ENCODE peak calls at places on chromosomes 12 and 14, in five cellular contexts. D, I, L, F and N are unnamed samples. For H3K36me3, the result is how much of the 10 kb centered on the place peaks cover.

GRCh38 chr14:56333361-56334279 is 215.4 kb downstream of the PELI2 start:
- DNase-seq in I (no peak), F (no peak), D (peak), L (no peak), N (no peak)

GRCh38 chr14:33958616-33959226 is 7.8 kb upstream of the EGLN3 start:
- DNase-seq in D (no peak), F (no peak), L (no peak), I (no peak), N (no peak)

GRCh38 chr12:95169368-95169767 is 47.9 kb downstream of the FGD6 start:
- DNase-seq in I (no peak), D (peak), L (no peak), F (no peak), N (no peak)

GRCh38 chr14:69818760-69819191 is 21.7 kb upstream of the SLC10A1 start:
- DNase-seq in D (peak), L (peak), I (peak), F (peak), N (peak)

GRCh38 chr12:1122803-1123202 is 131.8 kb downstream of the ERC1 start:
- DNase-seq in L (no peak), I (peak), F (no peak), D (no peak), N (no peak)

GRCh38 chr12:54562720-54563356 is 13.4 kb downstream of the PDE1B start:
- DNase-seq in D (no peak), I (no peak), F (no peak), L (no peak), N (no peak)

GRCh38 chr12:118397693-118398440 is 21.5 kb downstream of the SUDS3 start:
- DNase-seq in F (no peak), D (no peak), I (no peak), L (no peak), N (no peak)

GRCh38 chr14:53964249-53964648 is 7.6 kb upstream of the BMP4 start:
- DNase-seq in L (no peak), F (no peak), I (no peak), D (no peak), N (no peak)

GRCh38 chr14:37434867-37435266 is 160.2 kb downstream of the FOXA1 start:
- DNase-seq in F (no peak), I (no peak), D (no peak), L (no peak), N (no peak)

GRCh38 chr14:41548666-41549065 is 58.0 kb upstream of the LRFN5 start:
- DNase-seq in F (no peak), L (no peak), D (no peak), I (no peak), N (no peak)

GRCh38 chr14:30921305-30921704 is 46.9 kb downstream of the COCH start:
- DNase-seq in D (no peak), F (no peak), I (no peak), L (no peak), N (no peak)

GRCh38 chr12:48818831-48819590 is 715 bp downstream of the CACNB3 start:
- DNase-seq in L (peak), I (peak), D (no peak), F (peak), N (peak)

DNA sequence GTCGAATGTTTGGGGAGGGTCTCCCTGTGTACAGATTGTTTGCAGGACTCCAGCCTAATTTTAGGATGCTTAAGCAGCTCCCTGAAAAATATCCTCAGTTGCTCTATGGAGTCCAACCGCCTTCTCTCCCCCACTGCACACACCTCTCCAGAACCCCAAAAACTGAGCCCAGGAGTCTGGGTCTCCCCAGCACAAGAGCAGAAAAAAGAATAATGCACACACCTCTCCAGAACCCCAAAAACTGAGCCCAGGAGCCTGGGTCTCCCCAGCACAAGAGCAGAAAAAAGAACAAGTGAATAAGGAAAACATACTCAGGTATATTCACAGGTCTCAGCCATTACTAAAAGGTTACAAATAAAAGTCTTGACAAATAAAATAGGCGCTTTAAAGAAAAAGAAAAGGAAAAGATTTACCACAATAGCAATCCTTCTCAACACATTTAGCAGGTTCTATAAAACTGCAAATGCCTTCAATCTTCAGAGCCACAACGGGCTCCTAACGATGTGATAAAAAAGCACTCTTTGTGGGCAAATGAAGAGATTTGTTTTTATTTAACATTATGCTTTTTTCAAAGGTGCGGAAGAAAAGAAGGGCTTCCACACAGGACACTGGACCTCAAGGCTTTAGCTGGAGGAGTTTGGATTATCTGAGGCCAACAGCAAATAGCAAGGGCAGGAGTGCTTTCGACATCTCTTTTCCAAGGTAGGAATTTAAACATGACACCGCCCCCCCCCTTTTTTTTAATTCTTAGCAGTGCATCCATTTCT is 8.2 kb downstream of the BCL11B start:
- DNase-seq in I (no peak), D (no peak), L (no peak), F (no peak), N (no peak)
- H3K4me3 ChIP-seq in I (peak), D (no peak), L (no peak), F (no peak), N (no peak)

DNA sequence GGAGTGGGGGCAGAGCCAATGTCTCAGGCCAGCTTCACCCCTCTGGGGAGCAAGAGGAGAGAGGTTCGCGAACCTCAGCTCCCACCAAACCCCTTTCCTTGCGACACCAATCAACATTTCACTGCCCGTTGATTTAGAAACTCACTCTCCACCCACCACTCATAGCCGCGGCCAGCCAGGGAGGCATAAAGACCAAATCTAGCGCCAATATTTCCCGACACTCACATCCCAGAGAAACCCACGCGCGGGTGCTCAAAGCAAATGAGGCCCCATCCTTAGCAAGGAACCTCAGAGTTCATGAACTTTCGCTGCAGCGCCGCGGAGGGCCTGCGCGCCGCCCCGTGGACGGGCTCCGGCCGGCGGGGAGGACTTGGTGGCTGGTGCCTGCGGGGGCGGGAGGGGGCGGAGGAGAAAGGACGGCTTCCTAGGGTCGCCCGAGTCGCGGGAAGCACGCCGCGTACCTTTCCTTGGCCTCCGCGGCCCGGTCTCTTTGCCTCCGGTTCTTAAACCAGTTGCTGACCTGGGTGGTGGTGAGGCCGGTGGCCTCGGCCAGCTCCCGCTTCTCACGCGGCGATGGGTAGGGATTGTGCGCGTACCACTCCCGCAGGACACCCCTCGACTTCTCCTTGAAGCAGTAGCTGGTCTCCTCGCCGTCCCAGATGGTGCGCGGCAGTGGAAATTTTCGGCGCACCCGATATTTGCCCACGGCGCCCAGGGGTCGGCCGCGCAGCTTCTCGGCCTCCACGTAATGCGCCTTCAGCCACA is 926 bp downstream of the SIX1 start:
- DNase-seq in F (no peak), D (no peak), L (peak), I (no peak), N (no peak)
- TF ChIP-seq CTCF in F (no peak), D (peak), L (no peak), I (no peak), N (no peak)

DNA sequence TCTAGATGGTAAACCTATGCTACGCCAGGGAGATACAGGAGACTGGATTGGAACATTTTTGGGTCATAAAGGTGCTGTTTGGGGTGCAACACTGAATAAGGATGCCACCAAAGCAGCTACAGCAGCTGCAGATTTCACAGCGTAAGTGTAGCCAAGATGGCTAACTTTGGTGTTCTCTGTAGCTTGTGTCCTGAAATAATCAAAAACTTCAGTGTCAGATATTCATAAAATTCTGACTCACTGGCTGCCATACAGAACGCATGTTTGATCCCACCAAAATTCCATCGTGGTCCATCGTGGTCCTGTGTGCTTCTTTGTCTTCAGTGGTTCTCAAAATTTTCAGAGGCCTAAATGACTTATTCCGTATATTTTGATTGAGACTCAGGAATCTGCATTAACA is 1.3 kb downstream of the STRAP start:
- DNase-seq in F (no peak), D (no peak), I (no peak), L (no peak), N (no peak)
- H3K36me3 ChIP-seq in F (under half), D (under half), I (under half), L (under half), N (under half)

GRCh38 chr12:57243521-57244305 is 7.3 kb downstream of the STAC3 start:
- DNase-seq in D (peak), L (peak), F (peak), I (peak), N (peak)
- H3K4me3 ChIP-seq in D (peak), L (peak), F (peak), I (peak), N (peak)

GRCh38 chr12:119695034-119695433 is 27.1 kb downstream of the PRKAB1 start:
- DNase-seq in F (no peak), L (no peak), D (peak), I (no peak), N (peak)
- TF ChIP-seq CTCF in F (no peak), L (peak), D (peak), I (no peak), N (peak)

GRCh38 chr14:102733326-102733725 is 43.9 kb upstream of the TRAF3 start:
- DNase-seq in I (peak), D (no peak), L (no peak), F (no peak), N (no peak)
- H3K36me3 ChIP-seq in I (under half), D (under half), L (under half), F (under half), N (under half)

GRCh38 chr12:100199023-100199346 is 1.6 kb upstream of the ACTR6 start:
- DNase-seq in I (no peak), D (no peak), L (no peak), F (no peak), N (no peak)

GRCh38 chr12:100200450-100201181 is at the start of gene ACTR6:
- DNase-seq in I (peak), D (peak), F (peak), L (peak), N (peak)

GRCh38 chr12:100199347-100200136 is 1.1 kb upstream of the ACTR6 start:
- DNase-seq in D (peak), L (peak), I (peak), F (peak), N (peak)

GRCh38 chr12:100201604-100202423 is 1.2 kb downstream of the ACTR6 start:
- DNase-seq in L (no peak), F (no peak), D (no peak), I (no peak), N (no peak)

DNA sequence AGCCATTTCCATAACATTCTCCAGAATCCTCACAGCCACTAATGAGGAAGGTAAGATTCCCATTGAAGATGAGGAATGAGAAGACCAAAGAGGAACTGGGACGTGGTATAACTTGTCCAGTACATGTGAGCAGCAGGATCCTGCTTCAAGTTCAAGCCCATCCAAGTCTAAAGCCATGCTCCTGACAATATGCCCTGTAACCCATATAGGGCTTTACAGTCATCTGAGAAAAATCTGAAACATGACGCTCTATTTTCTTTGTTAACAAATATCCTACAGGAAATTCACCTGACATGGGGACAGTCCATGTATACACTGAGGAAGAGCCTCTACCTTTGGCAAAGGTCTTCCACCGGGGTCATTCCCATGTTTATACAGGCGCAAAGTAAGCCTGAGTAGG is 3.1 kb upstream of the ACTR6 start:
- DNase-seq in L (no peak), I (no peak), F (no peak), D (no peak), N (no peak)
- H3K4me3 ChIP-seq in L (no peak), I (no peak), F (no peak), D (no peak), N (no peak)

GRCh38 chr14:99124482-99125104 is 147.4 kb downstream of the BCL11B start:
- DNase-seq in L (no peak), D (no peak), I (peak), F (no peak), N (no peak)
- TF ChIP-seq CTCF in L (no peak), D (no peak), I (no peak), F (no peak), N (no peak)